ENCODE peak calls at places on chromosome 10, in seven cellular contexts. R is transverse colon, O is AG09319, E is endodermal cell, V is Peyer's patch, I is GM12878, J is AG09309. D is an unnamed sample.

GRCh38 chr10:34585422-34586115 is 229.5 kb downstream of the PARD3 start:
- DNase-seq in O (no peak), E (no peak), R (no peak), I (no peak), J (no peak), V (no peak), D (no peak)

GRCh38 chr10:35012781-35013180 is 77.4 kb downstream of the CUL2 start:
- DNase-seq in R (no peak), E (peak), V (no peak), O (no peak), J (no peak), I (no peak), D (no peak)

GRCh38 chr10:101062231-101063161 is 707 bp downstream of the KAZALD1 start:
- DNase-seq in I (no peak), V (peak), E (peak), J (no peak), O (no peak), R (peak), D (peak)

GRCh38 chr10:46527241-46527811 is 29.1 kb downstream of the GPRIN2 start:
- DNase-seq in I (no peak), V (peak), O (no peak), R (peak), E (peak), J (no peak), D (no peak)

GRCh38 chr10:3090914-3091313 is 23.6 kb downstream of the PFKP start:
- DNase-seq in I (no peak), R (peak), E (peak), J (no peak), O (no peak), V (no peak), D (peak)

GRCh38 chr10:47090903-47091302 is 179.7 kb downstream of the PTPN20 start:
- DNase-seq in I (no peak), V (no peak), J (no peak), E (no peak), R (no peak), O (no peak), D (no peak)

GRCh38 chr10:43913676-43914235 is 265.1 kb upstream of the ZNF32 start:
- DNase-seq in V (no peak), J (no peak), E (no peak), R (no peak), O (no peak), I (no peak), D (no peak)

GRCh38 chr10:122515588-122516231 is 44.8 kb upstream of the DMBT1 start:
- DNase-seq in R (peak), V (no peak), O (no peak), E (no peak), I (no peak), J (no peak), D (no peak)

GRCh38 chr10:3787001-3787400 is 2.0 kb upstream of the KLF6 start:
- DNase-seq in E (peak), V (no peak), R (no peak), I (no peak), O (no peak), J (no peak), D (no peak)

GRCh38 chr10:79948976-79949722 is at the start of gene SFTPD:
- DNase-seq in J (no peak), O (no peak), I (no peak), R (no peak), V (no peak), E (peak), D (peak)

GRCh38 chr10:68052463-68052862 is 22.6 kb downstream of the HERC4 start:
- DNase-seq in E (no peak), O (no peak), R (no peak), V (no peak), J (no peak), I (no peak), D (no peak)

GRCh38 chr10:91799580-91799975 is 1.4 kb downstream of the TNKS2 start:
- DNase-seq in V (no peak), O (no peak), R (no peak), J (no peak), I (no peak), E (no peak), D (no peak)

DNA sequence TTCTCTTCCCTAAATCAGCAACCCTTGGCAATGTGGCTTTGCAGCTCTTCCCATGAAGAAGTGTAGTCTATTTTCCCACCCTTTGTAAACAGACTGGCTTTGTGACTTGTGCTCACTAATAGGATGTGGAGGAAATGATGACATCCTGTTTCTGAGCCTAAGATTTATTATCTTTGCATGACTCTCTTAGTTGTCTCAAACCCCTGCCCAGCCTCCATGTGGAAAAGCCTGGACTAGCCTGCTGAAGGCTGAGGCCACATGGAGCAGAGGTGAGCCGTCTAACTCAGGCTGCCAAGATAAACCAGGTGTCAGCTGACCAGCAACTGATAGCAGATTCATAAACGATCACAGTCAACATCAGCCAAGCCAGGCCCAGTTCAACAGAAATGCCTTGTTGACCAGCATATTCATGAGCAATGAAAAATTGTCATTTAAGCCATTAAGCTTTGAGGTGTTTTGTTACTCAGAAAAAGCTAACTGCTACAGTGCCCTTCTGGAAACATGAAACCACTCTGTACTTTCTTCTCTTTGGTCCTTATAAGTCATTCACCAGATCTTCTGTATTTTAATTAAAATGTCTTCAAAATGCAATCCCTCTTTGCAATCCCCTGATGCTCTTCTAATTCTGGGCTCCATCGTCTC is 586.3 kb upstream of the ANKRD30A start:
- DNase-seq in J (peak), I (no peak), R (no peak), V (no peak), E (no peak), O (no peak), D (no peak)
- TF ChIP-seq CTCF in J (no peak), I (no peak), R (no peak), V (no peak), E (no peak), O (no peak), D (no peak)

GRCh38 chr10:95906675-95907453 is 911 bp upstream of the CC2D2B start:
- DNase-seq in V (no peak), J (peak), I (peak), O (peak), R (peak), E (peak), D (peak)
- TF ChIP-seq CTCF in V (no peak), J (peak), I (peak), O (peak), R (no peak), E (peak), D (no peak)

DNA sequence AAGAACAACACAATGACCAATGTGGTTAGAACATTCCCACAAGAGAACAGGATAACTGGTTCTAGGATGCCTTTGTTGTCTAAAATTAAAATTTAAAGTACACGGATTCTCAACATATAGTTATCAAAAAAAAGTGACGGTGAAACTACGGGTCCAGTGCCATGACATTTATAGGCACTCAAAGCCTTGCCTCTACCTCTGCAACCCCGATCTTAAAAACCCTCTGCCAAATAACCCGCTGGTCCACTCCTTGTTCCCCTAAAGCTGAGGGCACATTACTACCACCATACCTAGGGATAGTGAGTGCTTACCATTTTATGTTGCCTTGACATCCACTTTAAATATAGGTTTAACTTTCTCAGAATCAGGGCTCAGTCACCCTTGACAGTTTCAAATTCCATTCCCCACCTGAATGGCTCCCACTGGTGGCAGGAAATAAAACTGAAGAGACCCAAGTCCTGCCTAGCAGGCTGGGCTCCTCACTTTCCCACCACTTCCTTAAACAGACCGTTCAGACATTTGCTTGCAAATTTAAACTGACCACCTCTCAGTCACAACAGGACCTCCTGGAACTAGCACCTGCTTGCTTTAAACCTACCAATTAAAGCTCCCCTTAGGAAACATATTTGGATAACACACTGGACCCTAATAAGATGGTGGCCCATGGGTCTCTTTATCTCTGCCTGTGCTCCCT is 169.9 kb upstream of the ASAH2 start:
- DNase-seq in E (peak), J (no peak), R (peak), I (peak), V (no peak), O (no peak), D (peak)
- TF ChIP-seq CTCF in E (peak), J (peak), R (peak), I (peak), V (peak), O (peak), D (peak)

DNA sequence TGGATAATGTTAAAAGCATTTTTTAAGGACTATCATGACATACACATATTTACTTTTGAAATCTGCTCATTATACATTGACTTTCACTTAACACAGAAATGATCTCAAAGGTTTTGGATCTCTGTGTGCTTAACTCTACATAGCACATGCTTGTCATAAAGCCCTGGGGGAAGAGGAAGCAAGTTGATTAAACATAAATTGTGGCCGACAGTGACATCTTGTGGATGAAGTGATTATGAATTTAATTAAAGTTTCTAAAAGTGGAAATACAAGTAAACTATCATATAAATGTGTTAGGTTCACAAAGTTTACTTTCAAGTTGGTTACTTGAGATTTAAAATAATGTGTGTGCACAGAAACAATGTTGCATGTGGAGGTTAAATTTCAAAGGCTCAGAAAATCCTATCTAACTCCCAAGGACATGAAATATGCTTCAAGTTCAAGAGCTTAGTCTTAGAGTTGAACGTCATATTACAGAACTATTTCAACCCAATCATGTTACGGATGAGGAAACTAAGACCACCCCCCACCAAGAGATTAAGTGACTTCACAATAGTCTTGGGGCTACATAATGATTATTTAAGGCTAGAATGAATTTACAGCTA is 1247.8 kb downstream of the GATA3 start:
- DNase-seq in V (no peak), J (peak), E (no peak), I (no peak), O (peak), R (no peak), D (peak)
- TF ChIP-seq CTCF in V (peak), J (peak), E (peak), I (peak), O (peak), R (peak), D (peak)

DNA sequence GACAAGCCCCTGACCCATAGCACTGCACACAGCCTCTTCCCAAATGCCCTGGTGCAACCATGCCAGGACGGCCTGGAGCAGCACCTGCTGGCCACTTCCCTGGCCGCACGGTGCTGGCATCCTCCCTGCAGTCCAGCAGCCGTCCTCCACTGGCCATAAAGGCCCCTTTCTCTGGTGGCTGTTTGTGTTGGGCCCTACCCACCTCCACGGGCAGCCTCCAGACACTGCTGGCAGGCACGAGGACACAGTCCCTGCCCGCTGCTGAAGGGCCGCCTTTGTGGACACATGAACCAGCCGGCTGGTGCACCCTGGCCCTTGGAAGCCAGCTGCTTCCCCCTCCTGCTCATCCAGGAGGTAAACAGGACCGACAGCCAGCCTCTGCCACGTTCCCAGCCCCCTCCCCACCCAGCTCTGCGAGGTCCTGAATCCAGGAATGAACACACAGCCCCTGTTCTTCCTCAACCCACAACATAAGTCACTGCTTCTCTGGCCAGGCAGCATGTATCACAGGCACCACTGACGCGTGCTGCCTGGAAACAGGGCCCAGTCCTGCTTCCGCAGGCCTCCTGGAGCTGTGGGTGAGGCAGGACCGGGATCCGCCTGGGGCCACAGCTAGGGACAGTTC is 43.8 kb downstream of the SPOCK2 start:
- DNase-seq in J (no peak), E (no peak), V (no peak), R (no peak), O (no peak), I (no peak), D (peak)
- TF ChIP-seq CTCF in J (peak), E (peak), V (peak), R (peak), O (peak), I (no peak), D (peak)

DNA sequence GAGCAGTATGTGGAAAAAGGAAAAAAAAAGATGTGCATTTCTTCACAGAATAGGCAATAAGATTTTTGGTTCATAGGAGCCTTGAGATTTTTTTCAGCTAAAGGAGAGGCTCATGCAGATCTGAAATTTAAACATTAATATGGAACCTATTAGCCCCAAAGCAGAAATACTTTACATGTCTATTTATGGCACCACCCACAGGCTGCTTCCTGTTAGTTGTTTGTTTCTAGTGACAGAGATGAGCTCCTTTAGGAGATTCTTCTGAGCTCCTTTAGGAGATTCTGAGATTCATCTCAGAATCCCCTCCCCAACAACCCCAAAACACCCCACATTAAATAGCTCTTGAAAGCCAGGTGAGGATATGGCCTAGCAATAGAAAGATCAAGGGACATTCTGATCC is 27.9 kb upstream of the HPS1 start:
- DNase-seq in R (no peak), J (no peak), E (no peak), I (no peak), V (no peak), O (no peak), D (no peak)
- TF ChIP-seq CTCF in R (no peak), J (no peak), E (no peak), I (no peak), V (no peak), O (no peak), D (no peak)

DNA sequence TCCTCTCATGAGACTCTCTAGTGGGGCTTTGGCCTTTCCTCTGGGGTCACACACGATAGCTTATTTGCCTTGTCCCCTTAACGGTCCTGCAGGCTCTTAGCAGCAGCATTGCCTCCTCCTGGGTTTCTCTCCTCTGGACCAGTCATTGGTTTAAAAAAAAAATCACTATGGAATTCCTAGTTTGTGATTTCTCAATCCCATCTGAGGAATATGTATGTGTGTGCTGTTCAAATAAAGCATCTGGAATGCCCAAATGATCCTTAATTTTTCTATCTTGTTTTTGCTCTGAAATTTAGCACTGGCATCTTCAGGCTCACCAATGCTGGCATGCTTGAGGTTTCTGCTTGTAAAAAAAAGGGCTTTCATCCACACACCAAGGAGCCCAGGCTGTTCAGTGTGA is 30.5 kb downstream of the ACTA2 start:
- DNase-seq in O (no peak), I (no peak), E (no peak), V (no peak), R (no peak), J (no peak), D (no peak)
- TF ChIP-seq CTCF in O (no peak), I (no peak), E (no peak), V (no peak), R (no peak), J (no peak), D (no peak)